ENCODE peak calls at places on chromosomes 1 and 21, in ten cellular contexts. P is cardiac muscle cell; X is CD8-positive, alpha-beta memory T cell; M is naive thymus-derived CD4-positive, alpha-beta T cell; B is heart left ventricle; C is tibial artery; S is adrenal gland; K is IMR-90; T is GM12878; E is fibroblast of lung. R is an unnamed sample.

GRCh38 chr1:15703562-15703961 is 19.4 kb downstream of the PLEKHM2 start:
- DNase-seq in P (peak; percentile 55), X (no peak), M (no peak), B (peak; percentile 83), C (peak; percentile 94), S (peak; percentile 84), K (peak; percentile 91), T (no peak), E (peak; percentile 94), R (peak; percentile 66)

GRCh38 chr1:231523816-231524215 is 4.7 kb upstream of the TSNAX start:
- DNase-seq in P (no peak), X (no peak), M (no peak), B (no peak), C (no peak), S (no peak), K (peak; percentile 10), T (no peak), E (peak; percentile 8), R (no peak)

GRCh38 chr1:86823821-86824500 is 90.0 kb downstream of the SELENOF start:
- DNase-seq in P (no peak), X (no peak), M (no peak), B (no peak), C (no peak), S (no peak), K (no peak), T (no peak), E (no peak), R (no peak)

GRCh38 chr1:70718086-70718630 is 307.1 kb downstream of the CTH start:
- DNase-seq in P (no peak), X (no peak), M (no peak), B (no peak), C (no peak), S (no peak), K (no peak), T (no peak), E (no peak), R (no peak)

GRCh38 chr21:35291963-35292627 is 243.0 kb upstream of the RUNX1 start:
- DNase-seq in P (no peak), X (no peak), M (no peak), B (no peak), C (no peak), S (no peak), K (peak; percentile 52), T (no peak), E (peak; percentile 10), R (no peak)

GRCh38 chr1:177983824-177984528 is 14.1 kb upstream of the SEC16B start:
- DNase-seq in P (peak; percentile 48), X (no peak), M (no peak), B (peak; percentile 54), C (peak; percentile 77), S (peak; percentile 46), K (peak; percentile 98), T (no peak), E (peak; percentile 97), R (peak; percentile 92)

GRCh38 chr21:27953328-27954045 is 986.6 kb upstream of the ADAMTS5 start:
- DNase-seq in P (no peak), X (no peak), M (no peak), B (no peak), C (no peak), S (no peak), K (no peak), T (no peak), E (no peak), R (no peak)

GRCh38 chr1:24898152-24898908 is 31.7 kb downstream of the RUNX3 start:
- DNase-seq in P (peak; percentile 61), X (no peak), M (no peak), B (no peak), C (peak; percentile 60), S (peak; percentile 59), K (peak; percentile 12), T (no peak), E (peak; percentile 16), R (no peak)

GRCh38 chr21:33035147-33035546 is 9.4 kb downstream of the OLIG2 start:
- DNase-seq in P (no peak), X (no peak), M (no peak), B (no peak), C (no peak), S (no peak), K (no peak), T (no peak), E (no peak), R (no peak)

GRCh38 chr1:155051777-155052398 is 772 bp downstream of the ADAM15 start:
- DNase-seq in P (no peak), X (peak; percentile 33), M (no peak), B (peak; percentile 81), C (peak; percentile 85), S (peak; percentile 47), K (peak; percentile 13), T (no peak), E (peak; percentile 8), R (no peak)

GRCh38 chr1:6001992-6002576 is 9.9 kb upstream of the NPHP4 start:
- DNase-seq in P (no peak), X (peak; percentile 57), M (no peak), B (peak; percentile 75), C (peak; percentile 43), S (peak; percentile 66), K (no peak), T (no peak), E (no peak), R (no peak)

GRCh38 chr1:165424454-165425283 is 20.3 kb downstream of the RXRG start:
- DNase-seq in P (peak; percentile 46), X (peak; percentile 38), M (no peak), B (peak; percentile 70), C (no peak), S (no peak), K (no peak), T (no peak), E (peak; percentile 22), R (no peak)

GRCh38 chr1:74763714-74764301 is 30.9 kb downstream of the TYW3 start:
- DNase-seq in P (no peak), X (no peak), M (no peak), B (no peak), C (no peak), S (no peak), K (peak; percentile 5), T (no peak), E (no peak), R (no peak)

GRCh38 chr1:174286042-174286441 is 126.7 kb downstream of the RABGAP1L start:
- DNase-seq in P (no peak), X (no peak), M (no peak), B (no peak), C (no peak), S (no peak), K (no peak), T (no peak), E (no peak), R (no peak)

GRCh38 chr21:42461881-42462877 is 33.8 kb downstream of the RSPH1 start:
- DNase-seq in P (no peak), X (no peak), M (no peak), B (no peak), C (peak; percentile 28), S (no peak), K (no peak), T (no peak), E (no peak), R (no peak)

GRCh38 chr1:17001760-17002523 is 9.8 kb downstream of the ATP13A2 start:
- DNase-seq in P (no peak), X (no peak), M (no peak), B (no peak), C (no peak), S (no peak), K (no peak), T (no peak), E (no peak), R (no peak)

GRCh38 chr1:168693197-168693871 is 35.7 kb downstream of the DPT start:
- DNase-seq in P (no peak), X (no peak), M (no peak), B (no peak), C (no peak), S (no peak), K (no peak), T (no peak), E (no peak), R (no peak)

GRCh38 chr1:184836934-184837698 is 82.5 kb upstream of the EDEM3 start:
- DNase-seq in P (no peak), X (no peak), M (no peak), B (no peak), C (no peak), S (no peak), K (no peak), T (no peak), E (no peak), R (no peak)
- H3K27ac ChIP-seq in P (no peak overlapping the region), X (no peak overlapping the region), M (no peak overlapping the region), B (peak overlapping the region; percentile 16), C (peak overlapping the region; percentile 58), S (no peak overlapping the region), K (no peak overlapping the region), T (no peak overlapping the region), E (no peak overlapping the region), R (no peak overlapping the region)

GRCh38 chr1:10484519-10484918 is 9.8 kb downstream of the PEX14 start:
- DNase-seq in P (no peak), X (no peak), M (no peak), B (no peak), C (no peak), S (no peak), K (no peak), T (no peak), E (peak; percentile 12), R (no peak)

GRCh38 chr1:10490271-10490970 is 15.7 kb downstream of the PEX14 start:
- DNase-seq in P (no peak), X (no peak), M (no peak), B (no peak), C (no peak), S (no peak), K (no peak), T (no peak), E (no peak), R (no peak)

GRCh38 chr1:10494418-10494753 is 19.6 kb downstream of the PEX14 start:
- DNase-seq in P (no peak), X (no peak), M (no peak), B (no peak), C (no peak), S (no peak), K (no peak), T (no peak), E (no peak), R (no peak)

GRCh38 chr1:10494754-10495474 is 20.2 kb downstream of the PEX14 start:
- DNase-seq in P (peak; percentile 78), X (peak; percentile 71), M (peak; percentile 66), B (peak; percentile 53), C (peak; percentile 75), S (peak; percentile 87), K (peak; percentile 61), T (peak; percentile 88), E (peak; percentile 67), R (no peak)

GRCh38 chr1:10489291-10490055 is 14.7 kb downstream of the PEX14 start:
- DNase-seq in P (peak; percentile 24), X (no peak), M (no peak), B (no peak), C (no peak), S (no peak), K (no peak), T (no peak), E (no peak), R (no peak)
- H3K4me3 ChIP-seq in P (no peak overlapping the region), X (no peak overlapping the region), M (no peak overlapping the region), B (no peak overlapping the region), C (no peak overlapping the region), S (no peak overlapping the region), K (no peak overlapping the region), T (no peak overlapping the region), E (no peak overlapping the region), R (no peak overlapping the region)

GRCh38 chr1:152449661-152450060 is 35.6 kb upstream of the CRNN start:
- DNase-seq in P (no peak), X (no peak), M (no peak), B (no peak), C (no peak), S (no peak), K (no peak), T (no peak), E (no peak), R (no peak)
- H3K9me3 ChIP-seq in P (no peaks in the 10 kb centered on the region), X (no peaks in the 10 kb centered on the region), M (no peaks in the 10 kb centered on the region), B (no peaks in the 10 kb centered on the region), C (no peaks in the 10 kb centered on the region), S (no peaks in the 10 kb centered on the region), K (no peaks in the 10 kb centered on the region), T (no peaks in the 10 kb centered on the region), E (no peaks in the 10 kb centered on the region), R (no peaks in the 10 kb centered on the region)

GRCh38 chr21:39312112-39313041 is 1.1 kb downstream of the BRWD1 start:
- DNase-seq in P (peak; percentile 92), X (peak; percentile 97), M (peak; percentile 96), B (peak; percentile 94), C (peak; percentile 96), S (peak; percentile 96), K (peak; percentile 86), T (peak; percentile 81), E (peak; percentile 90), R (peak; percentile 79)
- H3K27ac ChIP-seq in P (peak overlapping the region; percentile 97), X (peak overlapping the region; percentile 78), M (peak overlapping the region; percentile 92), B (peak overlapping the region; percentile 97), C (peak overlapping the region; percentile 96), S (peak overlapping the region; percentile 89), K (peak overlapping the region; percentile 93), T (peak overlapping the region; percentile 93), E (no peak overlapping the region), R (no peak overlapping the region)